ENCODE peak calls at places on chromosomes 13 and 19, in six cellular contexts. Z is left ventricle myocardium inferior, J is adrenal gland, P is tibial nerve, N is astrocyte of the cerebellum, H is IMR-90. F is an unnamed sample.

GRCh38 chr13:40381935-40382764 is 284.3 kb downstream of the FOXO1 start:
- DNase-seq in Z (no peak), J (no peak), P (peak; percentile 45), N (no peak), H (no peak), F (no peak)

GRCh38 chr13:49560270-49561063 is 24.9 kb downstream of the RCBTB1 start:
- DNase-seq in Z (no peak), J (peak; percentile 64), P (no peak), N (peak; percentile 19), H (peak; percentile 79), F (no peak)

GRCh38 chr13:40613192-40613818 is 53.1 kb downstream of the FOXO1 start:
- DNase-seq in Z (no peak), J (peak; percentile 69), P (no peak), N (no peak), H (no peak), F (no peak)

GRCh38 chr19:49988433-49988832 is 27.5 kb upstream of the SIGLEC11 start:
- DNase-seq in Z (no peak), J (no peak), P (no peak), N (no peak), H (peak; percentile 83), F (no peak)

GRCh38 chr13:91242652-91243051 is 104.8 kb upstream of the MIR17HG start:
- DNase-seq in Z (no peak), J (no peak), P (no peak), N (peak; percentile 63), H (no peak), F (no peak)

GRCh38 chr13:110911880-110912279 is 3.0 kb downstream of the ANKRD10 start:
- DNase-seq in Z (no peak), J (no peak), P (no peak), N (no peak), H (peak; percentile 25), F (no peak)

GRCh38 chr19:13169769-13170168 is 19.6 kb downstream of the IER2 start:
- DNase-seq in Z (no peak), J (peak; percentile 66), P (no peak), N (no peak), H (peak; percentile 65), F (no peak)

GRCh38 chr13:94859812-94860210 is 147.5 kb upstream of the SOX21 start:
- DNase-seq in Z (no peak), J (no peak), P (no peak), N (no peak), H (no peak), F (no peak)

GRCh38 chr13:97226788-97227627 is 4.9 kb downstream of the MBNL2 start:
- DNase-seq in Z (no peak), J (peak; percentile 78), P (no peak), N (no peak), H (no peak), F (no peak)

GRCh38 chr19:47040869-47041268 is 7.6 kb downstream of the TMEM160 start:
- DNase-seq in Z (no peak), J (no peak), P (no peak), N (no peak), H (no peak), F (no peak)

GRCh38 chr19:29285878-29286277 is 72.9 kb upstream of the UQCRFS1 start:
- DNase-seq in Z (no peak), J (no peak), P (no peak), N (no peak), H (no peak), F (no peak)

GRCh38 chr19:543912-544608 is at the start of gene GZMM:
- DNase-seq in Z (no peak), J (no peak), P (no peak), N (no peak), H (no peak), F (no peak)

GRCh38 chr13:45490068-45490467 is 25.3 kb downstream of the COG3 start:
- DNase-seq in Z (no peak), J (no peak), P (no peak), N (no peak), H (no peak), F (no peak)

GRCh38 chr13:45849408-45849807 is 2.1 kb downstream of the SIAH3 start:
- DNase-seq in Z (no peak), J (no peak), P (no peak), N (no peak), H (no peak), F (no peak)

GRCh38 chr19:2787115-2787514 is 1.8 kb downstream of the THOP1 start:
- DNase-seq in Z (no peak), J (no peak), P (no peak), N (no peak), H (no peak), F (no peak)

GRCh38 chr19:2788237-2788636 is 2.9 kb downstream of the THOP1 start:
- DNase-seq in Z (no peak), J (no peak), P (no peak), N (no peak), H (no peak), F (no peak)

GRCh38 chr19:2783781-2784145 is 690 bp upstream of the SGTA start:
- DNase-seq in Z (no peak), J (no peak), P (no peak), N (no peak), H (no peak), F (no peak)

GRCh38 chr19:2782936-2783780 is at the start of gene SGTA:
- DNase-seq in Z (peak; percentile 98), J (peak; percentile 100), P (peak; percentile 99), N (peak; percentile 97), H (peak; percentile 99), F (peak; percentile 89)

GRCh38 chr19:2785244-2786000 is at the start of gene THOP1:
- DNase-seq in Z (peak; percentile 99), J (peak; percentile 99), P (peak; percentile 97), N (peak; percentile 95), H (peak; percentile 99), F (peak; percentile 84)
- TF ChIP-seq CTCF in Z (no peak), J (no peak), P (peak; percentile 22), N (no peak), H (peak; percentile 11), F (no peak)

GRCh38 chr13:23551213-23552008 is 18.8 kb upstream of the TNFRSF19 start:
- DNase-seq in Z (no peak), J (no peak), P (no peak), N (no peak), H (no peak), F (no peak)
- H3K4me3 ChIP-seq in Z (no peak overlapping the region), J (no peak overlapping the region), P (no peak overlapping the region), N (no peak overlapping the region), H (no peak overlapping the region), F (no peak overlapping the region)

GRCh38 chr13:53201454-53202225 is 173.0 kb downstream of the OLFM4 start:
- DNase-seq in Z (peak; percentile 14), J (no peak), P (no peak), N (no peak), H (no peak), F (no peak)
- TF ChIP-seq CTCF in Z (peak; percentile 20), J (peak; percentile 8), P (no peak), N (peak; percentile 16), H (no peak), F (peak; percentile 29)

DNA sequence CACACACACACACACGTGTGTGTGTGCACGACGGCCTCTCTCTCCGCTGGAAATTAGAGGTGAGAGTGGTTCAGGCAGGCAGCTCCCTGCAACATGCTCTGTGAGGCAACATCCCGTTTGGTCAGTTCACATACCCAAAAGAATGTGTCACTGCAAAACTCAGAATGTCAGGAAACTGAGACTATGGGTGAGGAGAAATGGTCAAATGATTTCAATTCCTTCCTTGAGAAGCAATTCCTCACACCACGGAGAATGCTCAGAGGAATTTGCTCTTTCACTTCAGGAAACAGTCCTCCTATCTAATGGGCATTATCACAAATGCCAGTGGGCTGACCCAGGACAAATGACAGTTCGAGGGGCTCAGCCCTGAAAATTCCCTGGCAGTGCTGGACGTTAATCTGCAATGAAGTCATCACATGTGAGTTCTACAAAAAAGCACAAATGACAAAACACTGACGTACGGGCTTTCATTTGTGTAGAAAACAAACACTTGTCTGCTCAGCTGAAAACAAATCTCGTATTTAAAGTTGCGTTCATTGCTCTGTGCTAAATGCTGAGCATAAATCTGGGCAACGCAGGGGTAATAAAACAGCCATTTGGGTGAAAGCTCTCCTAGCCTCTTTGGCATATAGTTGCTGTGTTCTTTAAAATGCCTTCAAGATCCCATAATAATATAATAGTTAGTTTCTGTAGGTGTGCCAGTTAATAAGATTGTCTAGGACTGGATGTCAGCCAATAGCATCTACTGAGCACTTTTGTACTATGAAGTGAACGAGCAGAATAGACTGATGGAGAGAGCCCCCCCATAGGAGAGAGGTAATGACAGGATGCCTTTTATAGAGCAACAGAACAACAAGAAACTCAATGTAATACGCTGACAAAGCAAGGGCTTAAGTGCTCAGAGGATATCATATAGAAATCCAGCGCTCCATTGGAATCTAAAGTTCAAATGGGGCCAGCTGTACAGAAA is 18.7 kb upstream of the LATS2 start:
- DNase-seq in Z (no peak), J (no peak), P (peak; percentile 30), N (no peak), H (peak; percentile 93), F (peak; percentile 95)
- H3K4me3 ChIP-seq in Z (peak overlapping the region; percentile 40), J (no peak overlapping the region), P (peak overlapping the region; percentile 29), N (peak overlapping the region; percentile 14), H (peak overlapping the region; percentile 46), F (peak overlapping the region; percentile 39)

GRCh38 chr19:41172297-41173164 is 20.5 kb upstream of the CYP2S1 start:
- DNase-seq in Z (no peak), J (no peak), P (no peak), N (no peak), H (no peak), F (no peak)
- TF ChIP-seq CTCF in Z (no peak), J (no peak), P (no peak), N (no peak), H (no peak), F (no peak)

F was measured in AG04449.